ENCODE peak calls at places on chromosomes 13 and 19, in four cellular contexts. One of them, this sample, is unnamed.

GRCh38 chr19:17511724-17512573 is 500 bp downstream of the PGLS start:
- DNase-seq in left colon: peak; percentile 88
- DNase-seq in iris pigment epithelial cell: peak; percentile 84
- DNase-seq in epithelial cell of proximal tubule: no peak
- DNase-seq in this sample: peak; percentile 71

GRCh38 chr19:48751835-48752510 is 468 bp downstream of the FUT1 start:
- DNase-seq in iris pigment epithelial cell: no peak
- DNase-seq in left colon: no peak
- DNase-seq in epithelial cell of proximal tubule: no peak
- DNase-seq in this sample: no peak

GRCh38 chr19:42601811-42602443 is 7.2 kb upstream of the CEACAM8 start:
- DNase-seq in iris pigment epithelial cell: peak; percentile 34
- DNase-seq in epithelial cell of proximal tubule: no peak
- DNase-seq in left colon: peak; percentile 53
- DNase-seq in this sample: no peak

GRCh38 chr13:81001828-81002385 is 661.0 kb upstream of the SPRY2 start:
- DNase-seq in epithelial cell of proximal tubule: no peak
- DNase-seq in iris pigment epithelial cell: peak; percentile 26
- DNase-seq in left colon: no peak
- DNase-seq in this sample: no peak

GRCh38 chr13:77500094-77500493 is 35.4 kb upstream of the SCEL start:
- DNase-seq in epithelial cell of proximal tubule: no peak
- DNase-seq in iris pigment epithelial cell: no peak
- DNase-seq in left colon: no peak
- DNase-seq in this sample: no peak

GRCh38 chr19:33458171-33458633 is 63.4 kb downstream of the PEPD start:
- DNase-seq in left colon: no peak
- DNase-seq in epithelial cell of proximal tubule: no peak
- DNase-seq in iris pigment epithelial cell: no peak
- DNase-seq in this sample: no peak

GRCh38 chr13:37417042-37417441 is 181.5 kb downstream of the POSTN start:
- DNase-seq in left colon: no peak
- DNase-seq in iris pigment epithelial cell: peak; percentile 83
- DNase-seq in epithelial cell of proximal tubule: no peak
- DNase-seq in this sample: no peak

GRCh38 chr13:82501804-82502203 is 1380.5 kb downstream of the SLITRK1 start:
- DNase-seq in iris pigment epithelial cell: no peak
- DNase-seq in left colon: no peak
- DNase-seq in epithelial cell of proximal tubule: no peak
- DNase-seq in this sample: no peak

GRCh38 chr13:87680298-87680697 is 9.1 kb downstream of the SLITRK5 start:
- DNase-seq in left colon: no peak
- DNase-seq in iris pigment epithelial cell: no peak
- DNase-seq in epithelial cell of proximal tubule: no peak
- DNase-seq in this sample: no peak

GRCh38 chr19:13051581-13052165 is 51.0 kb downstream of the LYL1 start:
- DNase-seq in iris pigment epithelial cell: peak; percentile 51
- DNase-seq in epithelial cell of proximal tubule: no peak
- DNase-seq in left colon: peak; percentile 85
- DNase-seq in this sample: peak; percentile 97

GRCh38 chr19:15251010-15251748 is 18.9 kb upstream of the EPHX3 start:
- DNase-seq in epithelial cell of proximal tubule: no peak
- DNase-seq in left colon: no peak
- DNase-seq in iris pigment epithelial cell: peak; percentile 59
- DNase-seq in this sample: no peak

GRCh38 chr19:15195381-15195964 is 5.3 kb downstream of the NOTCH3 start:
- DNase-seq in left colon: peak; percentile 39
- DNase-seq in epithelial cell of proximal tubule: no peak
- DNase-seq in iris pigment epithelial cell: peak; percentile 27
- DNase-seq in this sample: peak; percentile 78

GRCh38 chr19:10888421-10888866 is 17.1 kb downstream of the CARM1 start:
- DNase-seq in epithelial cell of proximal tubule: no peak
- DNase-seq in iris pigment epithelial cell: no peak
- DNase-seq in left colon: no peak
- DNase-seq in this sample: no peak

GRCh38 chr13:111598751-111599150 is 278.3 kb downstream of the TEX29 start:
- DNase-seq in iris pigment epithelial cell: no peak
- DNase-seq in epithelial cell of proximal tubule: no peak
- DNase-seq in left colon: no peak
- DNase-seq in this sample: no peak

GRCh38 chr13:37306778-37307544 is 201.5 kb upstream of the CSNK1A1L start:
- DNase-seq in iris pigment epithelial cell: peak; percentile 97
- DNase-seq in epithelial cell of proximal tubule: peak; percentile 56
- DNase-seq in left colon: no peak
- DNase-seq in this sample: no peak

GRCh38 chr13:98977568-98978270 is at the start of gene DOCK9:
- DNase-seq in iris pigment epithelial cell: peak; percentile 77
- DNase-seq in left colon: peak; percentile 47
- DNase-seq in epithelial cell of proximal tubule: no peak
- DNase-seq in this sample: peak; percentile 26

GRCh38 chr19:38003427-38004099 is 96.6 kb downstream of the SIPA1L3 start:
- DNase-seq in iris pigment epithelial cell: peak; percentile 82
- DNase-seq in left colon: peak; percentile 55
- DNase-seq in epithelial cell of proximal tubule: peak; percentile 90
- DNase-seq in this sample: peak; percentile 61

GRCh38 chr13:51222510-51223283 is 499 bp downstream of the FAM124A start:
- DNase-seq in iris pigment epithelial cell: no peak
- DNase-seq in left colon: no peak
- DNase-seq in epithelial cell of proximal tubule: no peak
- DNase-seq in this sample: peak; percentile 58

GRCh38 chr19:49432141-49433073 is 7.2 kb downstream of the GFY start:
- DNase-seq in iris pigment epithelial cell: no peak
- DNase-seq in epithelial cell of proximal tubule: no peak
- DNase-seq in left colon: peak; percentile 66
- DNase-seq in this sample: no peak

GRCh38 chr13:61916483-61916882 is 500.8 kb upstream of the PCDH20 start:
- DNase-seq in iris pigment epithelial cell: no peak
- DNase-seq in epithelial cell of proximal tubule: no peak
- DNase-seq in left colon: no peak
- DNase-seq in this sample: no peak

GRCh38 chr13:100362371-100362770 is 226.2 kb downstream of the GGACT start:
- DNase-seq in iris pigment epithelial cell: no peak
- DNase-seq in left colon: no peak
- DNase-seq in epithelial cell of proximal tubule: no peak
- DNase-seq in this sample: no peak

GRCh38 chr19:30160996-30161655 is 211.1 kb upstream of the ZNF536 start:
- DNase-seq in iris pigment epithelial cell: no peak
- DNase-seq in left colon: no peak
- DNase-seq in epithelial cell of proximal tubule: no peak
- DNase-seq in this sample: no peak

GRCh38 chr19:16235811-16236710 is 38.4 kb downstream of the AP1M1 start:
- DNase-seq in iris pigment epithelial cell: no peak
- DNase-seq in left colon: no peak
- DNase-seq in epithelial cell of proximal tubule: no peak
- DNase-seq in this sample: no peak

GRCh38 chr13:42762917-42763316 is 18.5 kb upstream of the FAM216B start:
- DNase-seq in left colon: no peak
- DNase-seq in iris pigment epithelial cell: peak; percentile 97
- DNase-seq in epithelial cell of proximal tubule: no peak
- DNase-seq in this sample: no peak

GRCh38 chr19:46133101-46133627 is 8.7 kb upstream of the IGFL3 start:
- DNase-seq in iris pigment epithelial cell: peak; percentile 96
- DNase-seq in left colon: peak; percentile 6
- DNase-seq in epithelial cell of proximal tubule: peak; percentile 92
- DNase-seq in this sample: peak; percentile 83

GRCh38 chr19:46931197-46931596 is 70.4 kb downstream of the ARHGAP35 start:
- DNase-seq in iris pigment epithelial cell: no peak
- DNase-seq in left colon: no peak
- DNase-seq in epithelial cell of proximal tubule: no peak
- DNase-seq in this sample: no peak

GRCh38 chr13:103157034-103157433 is 90.8 kb upstream of the SLC10A2 start:
- DNase-seq in left colon: no peak
- DNase-seq in iris pigment epithelial cell: peak; percentile 20
- DNase-seq in epithelial cell of proximal tubule: no peak
- DNase-seq in this sample: no peak

GRCh38 chr13:98068511-98068910 is 74.4 kb upstream of the FARP1 start:
- DNase-seq in iris pigment epithelial cell: no peak
- DNase-seq in left colon: no peak
- DNase-seq in epithelial cell of proximal tubule: no peak
- DNase-seq in this sample: no peak

GRCh38 chr13:100532836-100533435 is 55.7 kb downstream of the GGACT start:
- DNase-seq in epithelial cell of proximal tubule: no peak
- DNase-seq in left colon: no peak
- DNase-seq in iris pigment epithelial cell: no peak
- DNase-seq in this sample: no peak

GRCh38 chr19:3357362-3357730 is 9.0 kb upstream of the NFIC start:
- DNase-seq in epithelial cell of proximal tubule: no peak
- DNase-seq in left colon: no peak
- DNase-seq in iris pigment epithelial cell: no peak
- DNase-seq in this sample: no peak

GRCh38 chr13:45728759-45729158 is 26.6 kb downstream of the CBY2 start:
- DNase-seq in iris pigment epithelial cell: no peak
- DNase-seq in left colon: no peak
- DNase-seq in epithelial cell of proximal tubule: no peak
- DNase-seq in this sample: no peak

GRCh38 chr13:26968431-26969335 is 202.9 kb downstream of the USP12 start:
- DNase-seq in epithelial cell of proximal tubule: no peak
- DNase-seq in left colon: peak; percentile 86
- DNase-seq in iris pigment epithelial cell: no peak
- DNase-seq in this sample: no peak

GRCh38 chr19:7013678-7014077 is 7.6 kb downstream of the MBD3L2B start:
- DNase-seq in epithelial cell of proximal tubule: peak; percentile 86
- DNase-seq in iris pigment epithelial cell: peak; percentile 80
- DNase-seq in left colon: no peak
- DNase-seq in this sample: no peak

GRCh38 chr13:96075953-96076543 is 13.9 kb upstream of the HS6ST3 start:
- DNase-seq in epithelial cell of proximal tubule: no peak
- DNase-seq in left colon: no peak
- DNase-seq in iris pigment epithelial cell: peak; percentile 24
- DNase-seq in this sample: no peak

GRCh38 chr19:46489445-46490272 is 6.0 kb downstream of the PNMA8B start:
- DNase-seq in iris pigment epithelial cell: peak; percentile 73
- DNase-seq in epithelial cell of proximal tubule: no peak
- DNase-seq in left colon: no peak
- DNase-seq in this sample: no peak

GRCh38 chr19:10111405-10111811 is at the start of gene P2RY11:
- DNase-seq in iris pigment epithelial cell: no peak
- DNase-seq in epithelial cell of proximal tubule: no peak
- DNase-seq in left colon: peak; percentile 34
- DNase-seq in this sample: no peak

GRCh38 chr19:10380311-10381102 is at the start of gene TYK2:
- DNase-seq in iris pigment epithelial cell: peak; percentile 98
- DNase-seq in left colon: peak; percentile 98
- DNase-seq in epithelial cell of proximal tubule: peak; percentile 81
- DNase-seq in this sample: peak; percentile 98

GRCh38 chr19:2332341-2333026 is 4.0 kb downstream of the SPPL2B start:
- DNase-seq in iris pigment epithelial cell: no peak
- DNase-seq in left colon: peak; percentile 68
- DNase-seq in epithelial cell of proximal tubule: no peak
- DNase-seq in this sample: no peak

GRCh38 chr13:44249439-44249838 is 124.2 kb upstream of the SERP2 start:
- DNase-seq in epithelial cell of proximal tubule: no peak
- DNase-seq in iris pigment epithelial cell: peak; percentile 78
- DNase-seq in left colon: peak; percentile 36
- DNase-seq in this sample: no peak

This sample was measured in neuronal stem cell.